ENCODE peak calls at places on chromosomes 6 and 20, in four cellular contexts. H, L, T and K are unnamed samples.

GRCh38 chr6:155078331-155078745 is 83.2 kb downstream of the TIAM2 start:
- DNase-seq in T (no peak), H (no peak), L (no peak), K (no peak)

GRCh38 chr6:25405442-25405841 is 126.3 kb downstream of the CARMIL1 start:
- DNase-seq in T (no peak), L (no peak), H (no peak), K (no peak)

GRCh38 chr6:151286192-151286591 is 46.4 kb downstream of the AKAP12 start:
- DNase-seq in T (no peak), L (no peak), H (no peak), K (no peak)

GRCh38 chr6:41430875-41431274 is 95.5 kb downstream of the NCR2 start:
- DNase-seq in T (peak; percentile 66), H (peak; percentile 87), L (peak; percentile 81), K (no peak)

GRCh38 chr6:160952633-160953281 is 38.8 kb upstream of the MAP3K4 start:
- DNase-seq in T (no peak), H (no peak), L (no peak), K (no peak)

GRCh38 chr6:84539122-84539856 is 225.1 kb downstream of the TBX18 start:
- DNase-seq in L (no peak), H (no peak), T (no peak), K (no peak)

GRCh38 chr6:40194771-40195170 is 260.5 kb upstream of the MOCS1 start:
- DNase-seq in T (no peak), L (no peak), H (no peak), K (no peak)

GRCh38 chr6:37913210-37913609 is 93.7 kb downstream of the ZFAND3 start:
- DNase-seq in T (peak; percentile 8), H (no peak), L (no peak), K (no peak)

GRCh38 chr6:118080547-118080946 is 173.5 kb downstream of the SLC35F1 start:
- DNase-seq in T (no peak), L (no peak), H (no peak), K (no peak)

GRCh38 chr6:17086469-17086868 is 15.4 kb upstream of the STMND1 start:
- DNase-seq in L (peak; percentile 76), H (peak; percentile 78), T (peak; percentile 83), K (peak; percentile 46)

GRCh38 chr20:47189060-47189459 is 167.4 kb downstream of the ZMYND8 start:
- DNase-seq in T (no peak), H (no peak), L (no peak), K (no peak)

GRCh38 chr6:35737413-35738211 is 780 bp downstream of the ARMC12 start:
- DNase-seq in H (peak; percentile 57), L (peak; percentile 86), T (peak; percentile 72), K (peak; percentile 84)

GRCh38 chr6:134230087-134230717 is 87.7 kb downstream of the SGK1 start:
- DNase-seq in T (no peak), L (no peak), H (no peak), K (peak; percentile 35)

GRCh38 chr20:21125072-21125848 is 622 bp upstream of the KIZ start:
- DNase-seq in T (no peak), H (peak; percentile 41), L (peak; percentile 54), K (peak; percentile 53)

GRCh38 chr6:170182781-170183120 is 108.1 kb downstream of the DLL1 start:
- DNase-seq in H (no peak), T (no peak), L (no peak), K (no peak)

GRCh38 chr20:40763646-40764295 is 74.7 kb upstream of the MAFB start:
- DNase-seq in H (no peak), L (no peak), T (no peak), K (no peak)

GRCh38 chr6:7132398-7132797 is 24.6 kb downstream of the RREB1 start:
- DNase-seq in L (no peak), T (no peak), H (no peak), K (no peak)

GRCh38 chr20:41180599-41181333 is 43.4 kb downstream of the PLCG1 start:
- DNase-seq in H (no peak), L (no peak), T (no peak), K (no peak)

GRCh38 chr6:63572733-63573139 is 456 bp downstream of the LOC128125822 start:
- DNase-seq in H (no peak), T (no peak), L (no peak), K (no peak)

GRCh38 chr6:25318589-25318988 is 39.4 kb downstream of the CARMIL1 start:
- DNase-seq in L (no peak), T (no peak), H (no peak), K (no peak)

GRCh38 chr6:90087103-90087833 is 193.0 kb downstream of the GJA10 start:
- DNase-seq in T (peak; percentile 55), L (no peak), H (peak; percentile 42), K (no peak)

GRCh38 chr6:4271761-4272505 is 136.6 kb upstream of the ECI2 start:
- DNase-seq in T (no peak), L (no peak), H (no peak), K (no peak)

GRCh38 chr20:37651932-37652331 is 41.9 kb upstream of the CTNNBL1 start:
- DNase-seq in L (peak; percentile 78), H (peak; percentile 72), T (peak; percentile 71), K (peak; percentile 31)